ENCODE peak calls at places on chromosomes 16 and 17, in six cellular contexts. One of them, this sample, is unnamed.
A peak's percentile ranks its signal among the peaks of the same experiment; 100 is the strongest.

GRCh38 chr17:62963296-62963695 is 2.7 kb upstream of the TANC2 start:
- DNase-seq in body of pancreas: no peak
- DNase-seq in psoas muscle: no peak
- DNase-seq in fibroblast of lung: peak; percentile 55
- DNase-seq in mucosa of descending colon: no peak
- DNase-seq in ovary: no peak
- DNase-seq in this sample: no peak

GRCh38 chr17:12024332-12024731 is 3.7 kb downstream of the MAP2K4 start:
- DNase-seq in ovary: no peak
- DNase-seq in fibroblast of lung: peak; percentile 18
- DNase-seq in psoas muscle: no peak
- DNase-seq in mucosa of descending colon: no peak
- DNase-seq in body of pancreas: no peak
- DNase-seq in this sample: no peak

GRCh38 chr17:48787850-48788249 is 29.2 kb downstream of the TTLL6 start:
- DNase-seq in fibroblast of lung: no peak
- DNase-seq in body of pancreas: no peak
- DNase-seq in ovary: no peak
- DNase-seq in psoas muscle: no peak
- DNase-seq in mucosa of descending colon: no peak
- DNase-seq in this sample: no peak

GRCh38 chr17:8360260-8360659 is 16.2 kb downstream of the KRABD2 start:
- DNase-seq in fibroblast of lung: no peak
- DNase-seq in body of pancreas: no peak
- DNase-seq in ovary: no peak
- DNase-seq in psoas muscle: no peak
- DNase-seq in mucosa of descending colon: no peak
- DNase-seq in this sample: no peak

GRCh38 chr16:68447721-68448359 is 468 bp downstream of the SMPD3 start:
- DNase-seq in fibroblast of lung: no peak
- DNase-seq in mucosa of descending colon: no peak
- DNase-seq in body of pancreas: no peak
- DNase-seq in ovary: no peak
- DNase-seq in psoas muscle: no peak
- DNase-seq in this sample: no peak

GRCh38 chr16:3854740-3855139 is 25.8 kb downstream of the CREBBP start:
- DNase-seq in mucosa of descending colon: no peak
- DNase-seq in psoas muscle: no peak
- DNase-seq in fibroblast of lung: no peak
- DNase-seq in body of pancreas: no peak
- DNase-seq in ovary: no peak
- DNase-seq in this sample: no peak

GRCh38 chr17:42378597-42379594 is 9.3 kb downstream of the STAT3 start:
- DNase-seq in body of pancreas: no peak
- DNase-seq in mucosa of descending colon: no peak
- DNase-seq in fibroblast of lung: peak; percentile 42
- DNase-seq in ovary: no peak
- DNase-seq in psoas muscle: no peak
- DNase-seq in this sample: peak; percentile 29

GRCh38 chr16:51034481-51035109 is 116.5 kb downstream of the SALL1 start:
- DNase-seq in ovary: no peak
- DNase-seq in psoas muscle: no peak
- DNase-seq in fibroblast of lung: no peak
- DNase-seq in body of pancreas: no peak
- DNase-seq in mucosa of descending colon: no peak
- DNase-seq in this sample: no peak

GRCh38 chr16:26464576-26465266 is 602.0 kb upstream of the C16orf82 start:
- DNase-seq in mucosa of descending colon: no peak
- DNase-seq in body of pancreas: no peak
- DNase-seq in psoas muscle: no peak
- DNase-seq in fibroblast of lung: no peak
- DNase-seq in ovary: no peak
- DNase-seq in this sample: no peak

GRCh38 chr17:76446449-76447231 is 6.3 kb downstream of the UBE2O start:
- DNase-seq in ovary: no peak
- DNase-seq in mucosa of descending colon: no peak
- DNase-seq in psoas muscle: no peak
- DNase-seq in fibroblast of lung: peak; percentile 79
- DNase-seq in body of pancreas: peak; percentile 37
- DNase-seq in this sample: no peak

GRCh38 chr16:3745751-3746355 is 28.5 kb upstream of the TRAP1 start:
- DNase-seq in body of pancreas: no peak
- DNase-seq in mucosa of descending colon: no peak
- DNase-seq in ovary: peak; percentile 42
- DNase-seq in fibroblast of lung: peak; percentile 50
- DNase-seq in psoas muscle: no peak
- DNase-seq in this sample: no peak

GRCh38 chr16:56409195-56409594 is 16.1 kb downstream of the AMFR start:
- DNase-seq in fibroblast of lung: peak; percentile 24
- DNase-seq in ovary: no peak
- DNase-seq in psoas muscle: no peak
- DNase-seq in body of pancreas: peak; percentile 51
- DNase-seq in mucosa of descending colon: no peak
- DNase-seq in this sample: no peak

GRCh38 chr16:23496826-23497542 is 13.3 kb downstream of the GGA2 start:
- DNase-seq in body of pancreas: peak; percentile 72
- DNase-seq in mucosa of descending colon: no peak
- DNase-seq in ovary: peak; percentile 56
- DNase-seq in fibroblast of lung: peak; percentile 20
- DNase-seq in psoas muscle: no peak
- DNase-seq in this sample: no peak
- H3K36me3 ChIP-seq in body of pancreas: peaks cover 23% of the 10 kb centered on the region
- H3K36me3 ChIP-seq in mucosa of descending colon: peaks cover 6% of the 10 kb centered on the region
- H3K36me3 ChIP-seq in ovary: no peaks in the 10 kb centered on the region
- H3K36me3 ChIP-seq in fibroblast of lung: peaks cover 9% of the 10 kb centered on the region
- H3K36me3 ChIP-seq in psoas muscle: peaks cover 47% of the 10 kb centered on the region
- H3K36me3 ChIP-seq in this sample: peaks cover 28% of the 10 kb centered on the region

GRCh38 chr17:5783851-5784250 is 199.5 kb upstream of the NLRP1 start:
- DNase-seq in fibroblast of lung: no peak
- DNase-seq in body of pancreas: no peak
- DNase-seq in mucosa of descending colon: no peak
- DNase-seq in ovary: no peak
- DNase-seq in psoas muscle: no peak
- DNase-seq in this sample: no peak

GRCh38 chr17:5786510-5786875 is 202.2 kb upstream of the NLRP1 start:
- DNase-seq in body of pancreas: no peak
- DNase-seq in mucosa of descending colon: no peak
- DNase-seq in fibroblast of lung: no peak
- DNase-seq in ovary: no peak
- DNase-seq in psoas muscle: no peak
- DNase-seq in this sample: no peak

GRCh38 chr17:5785343-5785742 is 201.0 kb upstream of the NLRP1 start:
- DNase-seq in mucosa of descending colon: no peak
- DNase-seq in ovary: no peak
- DNase-seq in psoas muscle: no peak
- DNase-seq in body of pancreas: no peak
- DNase-seq in fibroblast of lung: no peak
- DNase-seq in this sample: no peak

GRCh38 chr17:5784791-5785190 is 200.5 kb upstream of the NLRP1 start:
- DNase-seq in ovary: no peak
- DNase-seq in psoas muscle: no peak
- DNase-seq in mucosa of descending colon: no peak
- DNase-seq in fibroblast of lung: no peak
- DNase-seq in body of pancreas: no peak
- DNase-seq in this sample: no peak

DNA sequence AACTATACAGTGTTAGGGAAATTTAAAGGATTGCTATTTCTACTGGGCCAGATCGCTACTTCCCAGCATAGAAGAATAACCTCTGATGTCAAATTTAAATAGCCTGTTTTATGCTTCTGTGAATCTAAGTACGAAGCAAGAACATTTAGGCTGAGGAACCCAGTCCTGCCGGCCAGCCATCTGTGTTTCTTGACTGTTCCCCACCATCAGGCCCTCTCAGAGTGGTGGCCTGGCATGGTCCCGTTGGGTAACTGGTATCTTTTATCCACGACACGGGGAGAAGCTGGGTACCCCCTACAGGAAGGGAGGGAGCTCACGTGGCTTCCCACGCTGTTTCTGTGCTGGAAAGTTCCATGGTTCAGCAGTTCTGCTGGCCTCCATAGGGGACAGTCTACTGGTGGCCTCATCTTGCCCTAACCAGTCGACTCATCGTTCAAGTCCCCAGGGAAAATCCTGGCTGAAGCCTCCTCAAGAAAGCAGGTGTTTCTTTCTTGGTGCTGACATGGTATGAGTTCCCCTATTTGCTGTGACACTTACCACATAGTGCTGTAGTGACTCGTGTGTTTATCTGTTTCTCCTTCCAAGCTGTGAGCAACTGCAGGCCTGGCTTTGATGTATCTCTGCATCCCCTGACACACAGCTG is 201.7 kb upstream of the NLRP1 start:
- DNase-seq in ovary: no peak
- DNase-seq in mucosa of descending colon: no peak
- DNase-seq in body of pancreas: no peak
- DNase-seq in psoas muscle: no peak
- DNase-seq in fibroblast of lung: no peak
- DNase-seq in this sample: no peak
- TF ChIP-seq CTCF in ovary: no peak
- TF ChIP-seq CTCF in mucosa of descending colon: no peak
- TF ChIP-seq CTCF in body of pancreas: no peak
- TF ChIP-seq CTCF in psoas muscle: no peak
- TF ChIP-seq CTCF in fibroblast of lung: no peak
- TF ChIP-seq CTCF in this sample: no peak

DNA sequence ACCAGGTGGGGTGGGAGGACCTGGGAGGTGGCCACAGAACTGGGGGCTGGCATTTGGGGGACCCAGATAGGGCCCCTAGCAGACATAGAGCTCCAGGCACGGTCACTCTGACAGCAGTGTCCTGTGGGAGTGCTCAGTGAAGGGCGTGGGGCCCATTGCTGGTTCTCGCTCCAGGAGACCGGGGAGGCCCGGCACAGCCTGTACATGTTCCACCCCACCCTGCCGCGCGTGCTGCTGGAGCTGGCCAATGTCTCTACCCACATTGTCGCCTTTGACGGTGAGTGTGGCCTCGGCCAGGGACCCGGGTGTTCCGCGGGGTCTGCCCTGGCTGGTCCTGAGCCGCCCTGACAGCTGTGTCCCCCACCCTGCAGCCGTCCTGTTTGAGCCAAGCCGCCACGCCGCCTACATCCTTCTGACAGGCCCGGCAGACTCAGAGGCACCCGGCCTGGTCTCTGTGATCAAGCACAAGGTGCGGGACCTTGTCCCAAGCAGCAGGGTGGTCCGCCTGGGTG is 11.2 kb downstream of the RGS11 start:
- DNase-seq in fibroblast of lung: no peak
- DNase-seq in psoas muscle: no peak
- DNase-seq in ovary: no peak
- DNase-seq in mucosa of descending colon: no peak
- DNase-seq in body of pancreas: no peak
- DNase-seq in this sample: no peak
- H3K36me3 ChIP-seq in fibroblast of lung: peaks cover 6% of the 10 kb centered on the region
- H3K36me3 ChIP-seq in psoas muscle: peaks cover 66% of the 10 kb centered on the region
- H3K36me3 ChIP-seq in ovary: no peaks in the 10 kb centered on the region
- H3K36me3 ChIP-seq in mucosa of descending colon: no peaks in the 10 kb centered on the region
- H3K36me3 ChIP-seq in body of pancreas: peaks cover 10% of the 10 kb centered on the region
- H3K36me3 ChIP-seq in this sample: peaks cover 28% of the 10 kb centered on the region

DNA sequence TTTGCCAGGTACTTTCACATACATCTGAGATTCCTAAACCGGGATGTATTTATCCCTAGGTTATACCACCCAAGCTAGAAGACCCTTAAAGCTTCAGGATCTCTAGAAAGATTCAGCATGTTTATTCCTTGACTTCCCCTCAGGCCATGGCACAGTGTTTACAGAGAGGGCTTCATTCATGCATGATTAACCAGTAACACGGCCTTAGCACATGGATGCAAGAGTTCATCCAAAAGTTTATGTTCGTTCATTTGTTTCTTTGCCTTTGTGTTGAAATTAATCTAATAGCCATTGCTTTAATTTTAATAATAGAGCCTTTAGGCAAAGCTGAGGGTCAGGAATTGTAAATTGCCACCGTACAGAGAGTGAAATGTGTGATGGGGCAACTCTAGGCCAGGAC is 13.8 kb downstream of the PCTP start:
- DNase-seq in body of pancreas: no peak
- DNase-seq in mucosa of descending colon: no peak
- DNase-seq in psoas muscle: no peak
- DNase-seq in ovary: no peak
- DNase-seq in fibroblast of lung: no peak
- DNase-seq in this sample: no peak
- TF ChIP-seq CTCF in body of pancreas: no peak
- TF ChIP-seq CTCF in mucosa of descending colon: no peak
- TF ChIP-seq CTCF in psoas muscle: no peak
- TF ChIP-seq CTCF in ovary: no peak
- TF ChIP-seq CTCF in fibroblast of lung: no peak
- TF ChIP-seq CTCF in this sample: no peak

DNA sequence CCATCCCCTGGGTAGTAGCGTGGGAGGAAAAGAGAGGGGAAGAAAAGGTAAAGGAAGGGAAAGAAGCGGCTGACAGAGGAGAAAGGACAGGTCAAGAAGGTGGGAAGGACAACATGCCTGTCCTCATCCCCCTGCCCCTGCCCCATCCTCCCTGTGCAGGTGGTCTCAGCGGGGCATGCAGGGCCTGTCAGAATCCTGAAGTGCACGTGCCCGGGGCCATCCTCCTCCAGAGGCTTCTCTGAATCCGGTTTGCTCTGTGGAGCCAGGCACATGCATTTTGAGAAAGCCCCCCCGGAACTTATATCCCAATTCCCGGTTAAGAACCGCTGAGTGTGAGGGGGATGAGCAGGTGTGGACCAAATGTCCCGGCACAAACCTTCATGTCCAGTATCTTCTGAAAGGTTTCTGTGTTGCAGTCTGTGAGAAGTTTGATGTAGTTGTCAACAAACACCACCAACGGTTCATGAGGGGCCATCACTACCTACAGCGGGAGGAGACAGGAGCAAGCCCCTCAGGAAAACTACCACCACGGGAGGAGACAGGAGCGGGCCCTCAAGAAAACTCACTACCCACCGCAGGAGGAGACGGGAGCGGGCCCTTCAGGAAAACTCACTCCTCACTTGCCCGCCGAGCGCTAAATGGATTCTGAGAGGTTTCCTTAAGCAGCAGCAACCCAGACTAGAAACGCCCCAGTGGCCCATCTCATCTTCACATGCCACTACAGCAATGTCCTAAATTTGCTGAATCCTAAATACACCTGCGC is 167.0 kb upstream of the RPH3AL start:
- DNase-seq in body of pancreas: no peak
- DNase-seq in ovary: no peak
- DNase-seq in mucosa of descending colon: no peak
- DNase-seq in fibroblast of lung: no peak
- DNase-seq in psoas muscle: no peak
- DNase-seq in this sample: no peak
- H3K36me3 ChIP-seq in body of pancreas: peaks cover 12% of the 10 kb centered on the region
- H3K36me3 ChIP-seq in ovary: no peaks in the 10 kb centered on the region
- H3K36me3 ChIP-seq in mucosa of descending colon: no peaks in the 10 kb centered on the region
- H3K36me3 ChIP-seq in fibroblast of lung: peaks cover 12% of the 10 kb centered on the region
- H3K36me3 ChIP-seq in psoas muscle: peaks cover 58% of the 10 kb centered on the region
- H3K36me3 ChIP-seq in this sample: no peaks in the 10 kb centered on the region

DNA sequence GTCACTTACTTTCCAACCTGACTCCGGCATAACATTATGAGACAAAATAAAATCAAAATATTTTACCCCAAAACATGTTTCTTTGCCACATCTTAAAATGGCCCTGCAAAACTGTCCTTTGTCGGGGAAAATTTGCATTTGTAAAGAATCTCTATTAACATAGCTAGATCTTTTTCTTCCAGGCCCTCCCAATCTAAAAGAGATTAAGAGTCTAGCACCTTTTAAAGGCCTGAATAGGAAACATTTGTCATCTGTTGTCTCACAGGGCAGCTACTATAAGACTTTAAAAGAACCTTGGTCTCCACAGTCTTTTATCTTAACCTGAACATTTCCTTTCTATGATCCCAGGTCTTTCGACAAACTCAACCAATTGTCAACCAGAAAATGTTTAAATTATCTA is 18.1 kb upstream of the DHRS7B start:
- DNase-seq in ovary: no peak
- DNase-seq in mucosa of descending colon: no peak
- DNase-seq in fibroblast of lung: no peak
- DNase-seq in psoas muscle: no peak
- DNase-seq in body of pancreas: no peak
- DNase-seq in this sample: no peak
- TF ChIP-seq CTCF in ovary: no peak
- TF ChIP-seq CTCF in mucosa of descending colon: no peak
- TF ChIP-seq CTCF in fibroblast of lung: no peak
- TF ChIP-seq CTCF in psoas muscle: no peak
- TF ChIP-seq CTCF in body of pancreas: no peak
- TF ChIP-seq CTCF in this sample: no peak